ENCODE peak calls at places on chromosomes 7 and 10, in seven cellular contexts. One of them, this sample, is unnamed.

GRCh38 chr7:127349881-127350280 is 42.6 kb downstream of the ZNF800 start:
- DNase-seq in substantia nigra: no peak
- DNase-seq in mucosa of gallbladder: no peak
- DNase-seq in pulmonary artery endothelial cell: no peak
- DNase-seq in NCI-H460: no peak
- DNase-seq in SK-N-DZ: no peak
- DNase-seq in NCI-H2227 treated with DMSO at 0.1 percent for 48 hours: no peak
- DNase-seq in this sample: no peak

GRCh38 chr10:102159051-102159597 is 6.9 kb downstream of the NOLC1 start:
- DNase-seq in substantia nigra: no peak
- DNase-seq in mucosa of gallbladder: no peak
- DNase-seq in pulmonary artery endothelial cell: no peak
- DNase-seq in NCI-H460: no peak
- DNase-seq in SK-N-DZ: no peak
- DNase-seq in NCI-H2227 treated with DMSO at 0.1 percent for 48 hours: no peak
- DNase-seq in this sample: no peak

GRCh38 chr10:14953452-14954000 is 370 bp downstream of the DCLRE1C start:
- DNase-seq in substantia nigra: no peak
- DNase-seq in mucosa of gallbladder: peak; percentile 29
- DNase-seq in pulmonary artery endothelial cell: peak; percentile 2
- DNase-seq in NCI-H460: no peak
- DNase-seq in SK-N-DZ: no peak
- DNase-seq in NCI-H2227 treated with DMSO at 0.1 percent for 48 hours: no peak
- DNase-seq in this sample: peak; percentile 11

GRCh38 chr7:147296986-147297385 is 1180.4 kb downstream of the CNTNAP2 start:
- DNase-seq in substantia nigra: no peak
- DNase-seq in mucosa of gallbladder: no peak
- DNase-seq in pulmonary artery endothelial cell: no peak
- DNase-seq in NCI-H460: no peak
- DNase-seq in SK-N-DZ: no peak
- DNase-seq in NCI-H2227 treated with DMSO at 0.1 percent for 48 hours: no peak
- DNase-seq in this sample: no peak

GRCh38 chr7:128874140-128875031 is 11.7 kb downstream of the ATP6V1F start:
- DNase-seq in substantia nigra: no peak
- DNase-seq in mucosa of gallbladder: no peak
- DNase-seq in pulmonary artery endothelial cell: no peak
- DNase-seq in NCI-H460: no peak
- DNase-seq in SK-N-DZ: no peak
- DNase-seq in NCI-H2227 treated with DMSO at 0.1 percent for 48 hours: no peak
- DNase-seq in this sample: no peak

GRCh38 chr7:121083138-121083789 is 94.8 kb downstream of the CPED1 start:
- DNase-seq in substantia nigra: no peak
- DNase-seq in mucosa of gallbladder: no peak
- DNase-seq in pulmonary artery endothelial cell: no peak
- DNase-seq in NCI-H460: no peak
- DNase-seq in SK-N-DZ: no peak
- DNase-seq in NCI-H2227 treated with DMSO at 0.1 percent for 48 hours: no peak
- DNase-seq in this sample: no peak

GRCh38 chr7:127251048-127251451 is 1.7 kb downstream of the GRM8 start:
- DNase-seq in substantia nigra: no peak
- DNase-seq in mucosa of gallbladder: no peak
- DNase-seq in pulmonary artery endothelial cell: no peak
- DNase-seq in NCI-H460: no peak
- DNase-seq in SK-N-DZ: peak; percentile 50
- DNase-seq in NCI-H2227 treated with DMSO at 0.1 percent for 48 hours: no peak
- DNase-seq in this sample: no peak

GRCh38 chr10:24951201-24952145 is 933 bp downstream of the PRTFDC1 start:
- DNase-seq in substantia nigra: no peak
- DNase-seq in mucosa of gallbladder: no peak
- DNase-seq in pulmonary artery endothelial cell: no peak
- DNase-seq in NCI-H460: no peak
- DNase-seq in SK-N-DZ: peak; percentile 53
- DNase-seq in NCI-H2227 treated with DMSO at 0.1 percent for 48 hours: peak; percentile 75
- DNase-seq in this sample: no peak

GRCh38 chr7:431658-432111 is 88.0 kb downstream of the PDGFA start:
- DNase-seq in substantia nigra: peak; percentile 73
- DNase-seq in mucosa of gallbladder: no peak
- DNase-seq in pulmonary artery endothelial cell: no peak
- DNase-seq in NCI-H460: no peak
- DNase-seq in SK-N-DZ: no peak
- DNase-seq in NCI-H2227 treated with DMSO at 0.1 percent for 48 hours: no peak
- DNase-seq in this sample: no peak

GRCh38 chr10:29839826-29840515 is 205.2 kb upstream of the SVIL start:
- DNase-seq in substantia nigra: no peak
- DNase-seq in mucosa of gallbladder: no peak
- DNase-seq in pulmonary artery endothelial cell: no peak
- DNase-seq in NCI-H460: no peak
- DNase-seq in SK-N-DZ: no peak
- DNase-seq in NCI-H2227 treated with DMSO at 0.1 percent for 48 hours: no peak
- DNase-seq in this sample: peak; percentile 92

GRCh38 chr10:75404335-75405200 is 3.0 kb upstream of the ZNF503 start:
- DNase-seq in substantia nigra: no peak
- DNase-seq in mucosa of gallbladder: peak; percentile 24
- DNase-seq in pulmonary artery endothelial cell: no peak
- DNase-seq in NCI-H460: no peak
- DNase-seq in SK-N-DZ: peak; percentile 58
- DNase-seq in NCI-H2227 treated with DMSO at 0.1 percent for 48 hours: peak; percentile 9
- DNase-seq in this sample: peak; percentile 66

GRCh38 chr7:44448922-44449321 is 41.5 kb downstream of the NUDCD3 start:
- DNase-seq in substantia nigra: no peak
- DNase-seq in mucosa of gallbladder: no peak
- DNase-seq in pulmonary artery endothelial cell: no peak
- DNase-seq in NCI-H460: no peak
- DNase-seq in SK-N-DZ: no peak
- DNase-seq in NCI-H2227 treated with DMSO at 0.1 percent for 48 hours: no peak
- DNase-seq in this sample: no peak

GRCh38 chr7:112089551-112089950 is 116.6 kb downstream of the DOCK4 start:
- DNase-seq in substantia nigra: no peak
- DNase-seq in mucosa of gallbladder: no peak
- DNase-seq in pulmonary artery endothelial cell: no peak
- DNase-seq in NCI-H460: no peak
- DNase-seq in SK-N-DZ: no peak
- DNase-seq in NCI-H2227 treated with DMSO at 0.1 percent for 48 hours: no peak
- DNase-seq in this sample: no peak

GRCh38 chr7:150361402-150361801 is 7.2 kb upstream of the REPIN1 start:
- DNase-seq in substantia nigra: no peak
- DNase-seq in mucosa of gallbladder: no peak
- DNase-seq in pulmonary artery endothelial cell: no peak
- DNase-seq in NCI-H460: no peak
- DNase-seq in SK-N-DZ: no peak
- DNase-seq in NCI-H2227 treated with DMSO at 0.1 percent for 48 hours: peak; percentile 27
- DNase-seq in this sample: no peak

GRCh38 chr10:85645097-85645496 is 721.5 kb downstream of the GRID1 start:
- DNase-seq in substantia nigra: no peak
- DNase-seq in mucosa of gallbladder: no peak
- DNase-seq in pulmonary artery endothelial cell: no peak
- DNase-seq in NCI-H460: no peak
- DNase-seq in SK-N-DZ: no peak
- DNase-seq in NCI-H2227 treated with DMSO at 0.1 percent for 48 hours: no peak
- DNase-seq in this sample: no peak

GRCh38 chr10:16367899-16368298 is 68.9 kb upstream of the PTER start:
- DNase-seq in substantia nigra: no peak
- DNase-seq in mucosa of gallbladder: no peak
- DNase-seq in pulmonary artery endothelial cell: no peak
- DNase-seq in NCI-H460: no peak
- DNase-seq in SK-N-DZ: peak; percentile 75
- DNase-seq in NCI-H2227 treated with DMSO at 0.1 percent for 48 hours: no peak
- DNase-seq in this sample: no peak

GRCh38 chr10:65861249-65861648 is 1064.6 kb upstream of the LRRTM3 start:
- DNase-seq in substantia nigra: no peak
- DNase-seq in mucosa of gallbladder: no peak
- DNase-seq in pulmonary artery endothelial cell: no peak
- DNase-seq in NCI-H460: peak; percentile 11
- DNase-seq in SK-N-DZ: no peak
- DNase-seq in NCI-H2227 treated with DMSO at 0.1 percent for 48 hours: no peak
- DNase-seq in this sample: no peak

GRCh38 chr7:75913437-75913836 is 1.5 kb upstream of the POR start:
- DNase-seq in substantia nigra: no peak
- DNase-seq in mucosa of gallbladder: no peak
- DNase-seq in pulmonary artery endothelial cell: no peak
- DNase-seq in NCI-H460: no peak
- DNase-seq in SK-N-DZ: no peak
- DNase-seq in NCI-H2227 treated with DMSO at 0.1 percent for 48 hours: no peak
- DNase-seq in this sample: no peak

GRCh38 chr10:122875843-122876492 is 3.4 kb downstream of the FAM24B start:
- DNase-seq in substantia nigra: no peak
- DNase-seq in mucosa of gallbladder: no peak
- DNase-seq in pulmonary artery endothelial cell: no peak
- DNase-seq in NCI-H460: no peak
- DNase-seq in SK-N-DZ: no peak
- DNase-seq in NCI-H2227 treated with DMSO at 0.1 percent for 48 hours: no peak
- DNase-seq in this sample: no peak

GRCh38 chr7:128410092-128410665 is 397 bp upstream of the IMPDH1 start:
- DNase-seq in substantia nigra: no peak
- DNase-seq in mucosa of gallbladder: peak; percentile 36
- DNase-seq in pulmonary artery endothelial cell: no peak
- DNase-seq in NCI-H460: peak; percentile 60
- DNase-seq in SK-N-DZ: peak; percentile 80
- DNase-seq in NCI-H2227 treated with DMSO at 0.1 percent for 48 hours: peak; percentile 92
- DNase-seq in this sample: peak; percentile 48

GRCh38 chr10:97089209-97089865 is 96.4 kb downstream of the SLIT1 start:
- DNase-seq in substantia nigra: no peak
- DNase-seq in mucosa of gallbladder: no peak
- DNase-seq in pulmonary artery endothelial cell: no peak
- DNase-seq in NCI-H460: no peak
- DNase-seq in SK-N-DZ: no peak
- DNase-seq in NCI-H2227 treated with DMSO at 0.1 percent for 48 hours: no peak
- DNase-seq in this sample: no peak

GRCh38 chr7:13057462-13058200 is 370.2 kb downstream of the ARL4A start:
- DNase-seq in substantia nigra: no peak
- DNase-seq in mucosa of gallbladder: no peak
- DNase-seq in pulmonary artery endothelial cell: peak; percentile 47
- DNase-seq in NCI-H460: no peak
- DNase-seq in SK-N-DZ: no peak
- DNase-seq in NCI-H2227 treated with DMSO at 0.1 percent for 48 hours: no peak
- DNase-seq in this sample: no peak

This sample was measured in prostate gland.